ENCODE peak calls at places on chromosomes 5 and 9, in ten cellular contexts. One of them, this sample, is unnamed.

GRCh38 chr9:70924905-70925547 is 196.4 kb downstream of the TRPM3 start:
- DNase-seq in ovary: no peak
- DNase-seq in left ventricle myocardium inferior: no peak
- DNase-seq in RWPE1: peak
- DNase-seq in PC-9: peak
- DNase-seq in small intestine: peak
- DNase-seq in astrocyte: peak
- DNase-seq in effector memory CD4-positive, alpha-beta T cell: no peak
- DNase-seq in neuronal stem cell: peak
- DNase-seq in ascending aorta: no peak
- DNase-seq in this sample: no peak

GRCh38 chr5:141845371-141845821 is 32.8 kb downstream of the PCDH1 start:
- DNase-seq in RWPE1: peak
- DNase-seq in astrocyte: no peak
- DNase-seq in left ventricle myocardium inferior: no peak
- DNase-seq in neuronal stem cell: no peak
- DNase-seq in small intestine: peak
- DNase-seq in ovary: no peak
- DNase-seq in ascending aorta: no peak
- DNase-seq in PC-9: no peak
- DNase-seq in effector memory CD4-positive, alpha-beta T cell: no peak
- DNase-seq in this sample: no peak

GRCh38 chr5:45695680-45696093 is 493 bp downstream of the HCN1 start:
- DNase-seq in astrocyte: no peak
- DNase-seq in RWPE1: no peak
- DNase-seq in effector memory CD4-positive, alpha-beta T cell: no peak
- DNase-seq in neuronal stem cell: no peak
- DNase-seq in ascending aorta: no peak
- DNase-seq in ovary: no peak
- DNase-seq in PC-9: no peak
- DNase-seq in left ventricle myocardium inferior: no peak
- DNase-seq in small intestine: no peak
- DNase-seq in this sample: no peak

GRCh38 chr9:20559236-20559896 is 62.9 kb downstream of the MLLT3 start:
- DNase-seq in ovary: no peak
- DNase-seq in RWPE1: peak
- DNase-seq in ascending aorta: no peak
- DNase-seq in PC-9: no peak
- DNase-seq in small intestine: no peak
- DNase-seq in left ventricle myocardium inferior: no peak
- DNase-seq in effector memory CD4-positive, alpha-beta T cell: no peak
- DNase-seq in astrocyte: no peak
- DNase-seq in neuronal stem cell: no peak
- DNase-seq in this sample: no peak

GRCh38 chr5:96816430-96816939 is 8.7 kb upstream of the ERAP1 start:
- DNase-seq in left ventricle myocardium inferior: no peak
- DNase-seq in astrocyte: no peak
- DNase-seq in PC-9: no peak
- DNase-seq in effector memory CD4-positive, alpha-beta T cell: peak
- DNase-seq in ascending aorta: no peak
- DNase-seq in neuronal stem cell: no peak
- DNase-seq in ovary: no peak
- DNase-seq in RWPE1: no peak
- DNase-seq in small intestine: peak
- DNase-seq in this sample: no peak

GRCh38 chr5:36407396-36407795 is 105.7 kb upstream of the RANBP3L start:
- DNase-seq in astrocyte: peak
- DNase-seq in ovary: no peak
- DNase-seq in left ventricle myocardium inferior: no peak
- DNase-seq in small intestine: no peak
- DNase-seq in neuronal stem cell: no peak
- DNase-seq in ascending aorta: no peak
- DNase-seq in effector memory CD4-positive, alpha-beta T cell: no peak
- DNase-seq in RWPE1: no peak
- DNase-seq in PC-9: no peak
- DNase-seq in this sample: no peak

GRCh38 chr5:176738851-176739250 is 71.5 kb upstream of the UNC5A start:
- DNase-seq in small intestine: no peak
- DNase-seq in ovary: peak
- DNase-seq in ascending aorta: no peak
- DNase-seq in left ventricle myocardium inferior: no peak
- DNase-seq in RWPE1: no peak
- DNase-seq in neuronal stem cell: no peak
- DNase-seq in astrocyte: no peak
- DNase-seq in PC-9: no peak
- DNase-seq in effector memory CD4-positive, alpha-beta T cell: no peak
- DNase-seq in this sample: no peak

GRCh38 chr9:94554439-94555331 is at the start of gene PCAT7:
- DNase-seq in PC-9: peak
- DNase-seq in neuronal stem cell: peak
- DNase-seq in ovary: no peak
- DNase-seq in small intestine: peak
- DNase-seq in ascending aorta: no peak
- DNase-seq in left ventricle myocardium inferior: no peak
- DNase-seq in RWPE1: peak
- DNase-seq in astrocyte: peak
- DNase-seq in effector memory CD4-positive, alpha-beta T cell: no peak
- DNase-seq in this sample: peak

GRCh38 chr9:128125575-128126354 is 1.8 kb downstream of the PTGES2 start:
- DNase-seq in ascending aorta: no peak
- DNase-seq in neuronal stem cell: no peak
- DNase-seq in PC-9: no peak
- DNase-seq in astrocyte: no peak
- DNase-seq in left ventricle myocardium inferior: no peak
- DNase-seq in RWPE1: no peak
- DNase-seq in small intestine: no peak
- DNase-seq in ovary: no peak
- DNase-seq in effector memory CD4-positive, alpha-beta T cell: no peak
- DNase-seq in this sample: no peak

GRCh38 chr9:92617195-92617813 is 52.6 kb downstream of the IPPK start:
- DNase-seq in neuronal stem cell: no peak
- DNase-seq in ovary: peak
- DNase-seq in ascending aorta: no peak
- DNase-seq in effector memory CD4-positive, alpha-beta T cell: no peak
- DNase-seq in left ventricle myocardium inferior: no peak
- DNase-seq in RWPE1: no peak
- DNase-seq in small intestine: no peak
- DNase-seq in astrocyte: no peak
- DNase-seq in PC-9: no peak
- DNase-seq in this sample: no peak

GRCh38 chr5:115583474-115583873 is 18.8 kb downstream of the TICAM2 start:
- DNase-seq in small intestine: no peak
- DNase-seq in effector memory CD4-positive, alpha-beta T cell: no peak
- DNase-seq in RWPE1: no peak
- DNase-seq in astrocyte: peak
- DNase-seq in ascending aorta: no peak
- DNase-seq in neuronal stem cell: no peak
- DNase-seq in left ventricle myocardium inferior: no peak
- DNase-seq in PC-9: no peak
- DNase-seq in ovary: no peak
- DNase-seq in this sample: no peak

GRCh38 chr9:38036359-38037084 is 32.5 kb downstream of the SHB start:
- DNase-seq in ascending aorta: peak
- DNase-seq in effector memory CD4-positive, alpha-beta T cell: no peak
- DNase-seq in small intestine: no peak
- DNase-seq in RWPE1: no peak
- DNase-seq in neuronal stem cell: no peak
- DNase-seq in left ventricle myocardium inferior: no peak
- DNase-seq in ovary: no peak
- DNase-seq in astrocyte: peak
- DNase-seq in PC-9: no peak
- DNase-seq in this sample: no peak

GRCh38 chr9:136011703-136012496 is 50.7 kb upstream of the UBAC1 start:
- DNase-seq in RWPE1: no peak
- DNase-seq in ascending aorta: no peak
- DNase-seq in small intestine: no peak
- DNase-seq in left ventricle myocardium inferior: peak
- DNase-seq in PC-9: no peak
- DNase-seq in neuronal stem cell: no peak
- DNase-seq in effector memory CD4-positive, alpha-beta T cell: no peak
- DNase-seq in astrocyte: peak
- DNase-seq in ovary: peak
- DNase-seq in this sample: no peak

GRCh38 chr5:175284806-175285205 is 159.2 kb downstream of the DRD1 start:
- DNase-seq in effector memory CD4-positive, alpha-beta T cell: no peak
- DNase-seq in PC-9: no peak
- DNase-seq in RWPE1: no peak
- DNase-seq in small intestine: no peak
- DNase-seq in ovary: no peak
- DNase-seq in astrocyte: no peak
- DNase-seq in ascending aorta: no peak
- DNase-seq in neuronal stem cell: no peak
- DNase-seq in left ventricle myocardium inferior: no peak
- DNase-seq in this sample: no peak

GRCh38 chr5:108386345-108387061 is 4.6 kb upstream of the FBXL17 start:
- DNase-seq in ovary: no peak
- DNase-seq in left ventricle myocardium inferior: no peak
- DNase-seq in PC-9: no peak
- DNase-seq in RWPE1: no peak
- DNase-seq in effector memory CD4-positive, alpha-beta T cell: no peak
- DNase-seq in ascending aorta: no peak
- DNase-seq in astrocyte: peak
- DNase-seq in neuronal stem cell: no peak
- DNase-seq in small intestine: peak
- DNase-seq in this sample: no peak

GRCh38 chr5:43191740-43192557 is at the start of gene NIM1K:
- DNase-seq in ovary: peak
- DNase-seq in left ventricle myocardium inferior: peak
- DNase-seq in PC-9: peak
- DNase-seq in RWPE1: no peak
- DNase-seq in effector memory CD4-positive, alpha-beta T cell: no peak
- DNase-seq in ascending aorta: peak
- DNase-seq in small intestine: peak
- DNase-seq in neuronal stem cell: peak
- DNase-seq in astrocyte: peak
- DNase-seq in this sample: peak

DNA sequence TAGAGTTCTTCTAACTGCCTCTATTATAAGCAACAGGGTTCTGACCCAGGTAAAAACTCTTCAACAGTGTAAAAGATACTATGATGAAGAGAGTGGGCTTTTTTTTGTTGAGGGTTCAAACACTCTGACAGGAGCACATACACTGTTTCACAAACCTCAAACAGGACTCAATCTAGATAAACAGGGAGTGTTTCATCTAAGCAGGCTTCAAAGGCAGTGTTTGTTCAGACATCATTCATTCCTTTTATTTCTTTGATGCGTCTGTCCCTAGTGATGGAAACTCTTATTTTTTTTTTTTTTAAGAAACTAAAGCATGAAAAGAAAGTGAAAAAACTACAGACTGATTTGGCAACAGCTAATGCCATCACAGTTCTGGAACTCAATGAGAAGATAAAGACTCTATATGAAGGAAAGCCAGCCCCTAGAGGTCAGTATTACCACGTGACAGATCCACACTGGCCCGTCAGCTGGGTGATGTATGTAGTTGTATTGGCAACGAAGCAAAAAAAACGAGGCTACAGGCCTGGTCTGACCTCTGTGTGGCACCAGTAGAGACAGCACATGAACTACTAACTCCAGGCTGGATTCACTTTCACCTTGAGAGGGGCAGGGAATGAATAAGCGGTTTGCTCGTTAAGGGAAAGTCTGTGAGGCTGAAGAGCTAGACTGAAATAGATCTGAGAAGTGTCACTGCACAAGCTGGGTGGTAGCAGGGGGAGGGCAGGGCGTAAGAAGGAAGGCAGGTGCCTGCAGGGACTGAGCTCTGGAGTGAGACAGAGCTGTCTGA is 172.2 kb downstream of the CCDC192 start:
- DNase-seq in astrocyte: peak
- DNase-seq in small intestine: peak
- DNase-seq in effector memory CD4-positive, alpha-beta T cell: no peak
- DNase-seq in left ventricle myocardium inferior: peak
- DNase-seq in PC-9: peak
- DNase-seq in RWPE1: peak
- DNase-seq in ascending aorta: no peak
- DNase-seq in ovary: no peak
- DNase-seq in neuronal stem cell: peak
- DNase-seq in this sample: peak
- H3K27ac ChIP-seq in astrocyte: no peak
- H3K27ac ChIP-seq in small intestine: peak
- H3K27ac ChIP-seq in effector memory CD4-positive, alpha-beta T cell: no peak
- H3K27ac ChIP-seq in left ventricle myocardium inferior: peak
- H3K27ac ChIP-seq in PC-9: peak
- H3K27ac ChIP-seq in RWPE1: no peak
- H3K27ac ChIP-seq in ascending aorta: no peak
- H3K27ac ChIP-seq in ovary: no peak
- H3K27ac ChIP-seq in neuronal stem cell: no peak
- H3K27ac ChIP-seq in this sample: no peak

DNA sequence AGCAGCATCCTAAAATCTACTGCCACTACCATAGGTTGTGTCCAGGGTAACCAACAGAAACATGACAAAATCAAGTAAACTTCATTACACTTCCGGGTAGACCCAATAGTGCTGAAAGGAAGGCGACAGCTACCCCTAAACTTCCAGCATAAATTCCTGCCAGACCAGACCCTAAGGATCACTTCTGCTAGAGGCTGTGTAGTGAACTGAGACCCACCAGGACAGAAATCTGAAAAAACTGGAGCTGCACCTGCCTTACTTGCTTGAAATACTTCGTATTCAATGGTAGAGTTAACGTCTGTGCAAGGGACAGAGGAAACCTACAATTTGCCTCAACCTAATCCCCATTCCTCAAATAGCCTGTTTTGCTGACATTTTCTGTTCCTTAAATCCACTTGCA is 1.0 kb upstream of the SECISBP2 start:
- DNase-seq in ovary: no peak
- DNase-seq in ascending aorta: no peak
- DNase-seq in neuronal stem cell: no peak
- DNase-seq in effector memory CD4-positive, alpha-beta T cell: no peak
- DNase-seq in small intestine: no peak
- DNase-seq in astrocyte: no peak
- DNase-seq in left ventricle myocardium inferior: no peak
- DNase-seq in PC-9: no peak
- DNase-seq in RWPE1: no peak
- DNase-seq in this sample: no peak
- H3K27ac ChIP-seq in ovary: no peak
- H3K27ac ChIP-seq in ascending aorta: peak
- H3K27ac ChIP-seq in neuronal stem cell: no peak
- H3K27ac ChIP-seq in effector memory CD4-positive, alpha-beta T cell: no peak
- H3K27ac ChIP-seq in small intestine: peak
- H3K27ac ChIP-seq in astrocyte: peak
- H3K27ac ChIP-seq in left ventricle myocardium inferior: peak
- H3K27ac ChIP-seq in PC-9: peak
- H3K27ac ChIP-seq in RWPE1: no peak
- H3K27ac ChIP-seq in this sample: no peak

GRCh38 chr9:4756420-4756819 is 15.4 kb upstream of the AK3 start:
- DNase-seq in astrocyte: no peak
- DNase-seq in left ventricle myocardium inferior: no peak
- DNase-seq in effector memory CD4-positive, alpha-beta T cell: no peak
- DNase-seq in PC-9: no peak
- DNase-seq in RWPE1: no peak
- DNase-seq in ascending aorta: no peak
- DNase-seq in neuronal stem cell: no peak
- DNase-seq in small intestine: no peak
- DNase-seq in ovary: no peak
- DNase-seq in this sample: no peak
- H3K27ac ChIP-seq in astrocyte: no peak
- H3K27ac ChIP-seq in left ventricle myocardium inferior: no peak
- H3K27ac ChIP-seq in effector memory CD4-positive, alpha-beta T cell: no peak
- H3K27ac ChIP-seq in PC-9: no peak
- H3K27ac ChIP-seq in RWPE1: no peak
- H3K27ac ChIP-seq in ascending aorta: no peak
- H3K27ac ChIP-seq in neuronal stem cell: no peak
- H3K27ac ChIP-seq in small intestine: no peak
- H3K27ac ChIP-seq in ovary: no peak
- H3K27ac ChIP-seq in this sample: no peak

GRCh38 chr9:75892168-75892901 is 1.9 kb downstream of the PCSK5 start:
- DNase-seq in neuronal stem cell: no peak
- DNase-seq in astrocyte: no peak
- DNase-seq in left ventricle myocardium inferior: peak
- DNase-seq in effector memory CD4-positive, alpha-beta T cell: no peak
- DNase-seq in small intestine: peak
- DNase-seq in PC-9: peak
- DNase-seq in ovary: peak
- DNase-seq in RWPE1: no peak
- DNase-seq in ascending aorta: no peak
- DNase-seq in this sample: peak
- H3K27ac ChIP-seq in neuronal stem cell: peak
- H3K27ac ChIP-seq in astrocyte: no peak
- H3K27ac ChIP-seq in left ventricle myocardium inferior: peak
- H3K27ac ChIP-seq in effector memory CD4-positive, alpha-beta T cell: no peak
- H3K27ac ChIP-seq in small intestine: peak
- H3K27ac ChIP-seq in PC-9: peak
- H3K27ac ChIP-seq in ovary: peak
- H3K27ac ChIP-seq in RWPE1: no peak
- H3K27ac ChIP-seq in ascending aorta: peak
- H3K27ac ChIP-seq in this sample: no peak

This sample was measured in caudate nucleus.